ENCODE peak calls at places on chromosomes 2 and 18, in five cellular contexts. S is type B pancreatic cell, A is pancreas, F is endothelial cell, H is AG04450. E is an unnamed sample.

GRCh38 chr2:161651547-161651946 is 27.3 kb downstream of the SLC4A10 start:
- DNase-seq in H (no peak), A (no peak), F (no peak), S (no peak), E (no peak)

GRCh38 chr2:164960159-164960558 is 4.8 kb upstream of the SLC38A11 start:
- DNase-seq in F (no peak), H (no peak), S (no peak), A (no peak), E (no peak)

GRCh38 chr2:107364361-107364950 is 462.2 kb upstream of the RGPD4 start:
- DNase-seq in S (no peak), H (no peak), A (no peak), F (no peak), E (no peak)

GRCh38 chr18:31657823-31658669 is 26.3 kb downstream of the B4GALT6 start:
- DNase-seq in F (no peak), H (no peak), A (no peak), S (no peak), E (no peak)

GRCh38 chr2:238636269-238637073 is 209.7 kb downstream of the ASB1 start:
- DNase-seq in F (no peak), S (peak), H (peak), A (no peak), E (no peak)

GRCh38 chr2:230684222-230685164 is 28.1 kb upstream of the CAB39 start:
- DNase-seq in H (no peak), S (no peak), F (no peak), A (no peak), E (no peak)

GRCh38 chr18:72768681-72769229 is 99.0 kb downstream of the NETO1 start:
- DNase-seq in S (no peak), A (no peak), H (no peak), F (no peak), E (no peak)

GRCh38 chr2:161983896-161984295 is 90.1 kb downstream of the DPP4 start:
- DNase-seq in A (no peak), F (no peak), S (no peak), H (peak), E (no peak)

GRCh38 chr2:88016948-88017779 is 817 bp upstream of the RNU2-63P start:
- DNase-seq in A (peak), F (no peak), S (no peak), H (no peak), E (no peak)

GRCh38 chr2:107001964-107002696 is 116.2 kb upstream of the ST6GAL2 start:
- DNase-seq in F (no peak), S (no peak), A (no peak), H (peak), E (no peak)

GRCh38 chr2:223219872-223220621 is 168.1 kb downstream of the KCNE4 start:
- DNase-seq in A (no peak), S (no peak), F (no peak), H (no peak), E (no peak)

GRCh38 chr2:9276074-9276473 is 69.5 kb downstream of the ASAP2 start:
- DNase-seq in H (no peak), S (no peak), F (no peak), A (no peak), E (no peak)

GRCh38 chr18:25830787-25831186 is 259.6 kb downstream of the SS18 start:
- DNase-seq in S (no peak), H (peak), A (no peak), F (no peak), E (no peak)

GRCh38 chr2:107064750-107065149 is 178.8 kb upstream of the ST6GAL2 start:
- DNase-seq in H (no peak), F (no peak), A (no peak), S (no peak), E (no peak)

GRCh38 chr2:167345559-167345958 is 457.3 kb downstream of the XIRP2 start:
- DNase-seq in F (no peak), H (no peak), A (no peak), S (no peak), E (no peak)

GRCh38 chr2:167340322-167340721 is 452.0 kb downstream of the XIRP2 start:
- DNase-seq in F (no peak), S (no peak), A (no peak), H (no peak), E (no peak)

DNA sequence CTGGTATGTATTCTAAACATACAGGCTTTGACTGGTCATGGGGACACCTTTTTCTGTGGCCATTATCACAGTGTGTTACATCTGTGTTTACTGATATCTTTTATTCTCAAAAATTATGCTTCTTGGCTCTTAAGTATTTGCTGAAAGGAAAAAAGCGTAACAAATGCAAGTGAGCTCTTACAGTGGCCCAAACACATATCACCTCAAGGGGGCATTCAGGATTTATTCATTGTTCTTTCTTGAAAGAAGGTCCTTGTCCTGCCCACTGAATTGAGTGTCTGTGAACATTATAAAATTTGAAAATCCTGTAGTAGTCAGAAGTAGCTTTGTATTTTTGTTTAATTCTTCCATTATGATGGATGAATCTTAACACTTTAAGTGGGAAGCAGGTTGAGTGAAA is 454.5 kb downstream of the XIRP2 start:
- DNase-seq in F (no peak), A (no peak), S (no peak), H (no peak), E (no peak)
- TF ChIP-seq CTCF in F (peak), A (no peak), S (peak), H (peak), E (peak)

GRCh38 chr2:43370146-43370545 is 143.7 kb upstream of the ZFP36L2 start:
- DNase-seq in F (no peak), H (no peak), A (no peak), S (no peak), E (no peak)
- TF ChIP-seq CTCF in F (no peak), H (no peak), A (no peak), S (no peak), E (no peak)

DNA sequence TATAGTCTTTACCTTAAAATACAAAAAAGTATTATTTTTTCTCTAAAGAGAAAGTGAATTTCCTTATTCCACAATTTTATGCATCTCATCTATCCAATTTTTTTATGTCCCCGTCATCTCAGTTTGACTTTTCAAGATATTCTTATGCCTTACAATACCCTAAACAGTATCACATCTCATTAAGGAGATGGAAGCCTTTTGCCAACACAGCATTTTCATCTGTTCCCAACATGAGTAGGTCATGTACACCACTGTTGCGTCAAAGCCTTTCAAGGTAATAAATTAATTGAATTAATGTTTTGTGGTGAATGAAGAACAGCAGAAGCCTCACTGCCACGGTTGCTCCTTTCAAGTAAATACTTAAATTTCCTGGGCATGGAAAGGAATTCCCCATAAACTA is 299.4 kb downstream of the EPHA4 start:
- DNase-seq in A (no peak), H (no peak), F (no peak), S (no peak), E (no peak)
- TF ChIP-seq CTCF in A (no peak), H (no peak), F (no peak), S (no peak), E (no peak)

GRCh38 chr2:201966691-201967388 is 66.8 kb upstream of the FZD7 start:
- DNase-seq in A (no peak), H (no peak), S (no peak), F (no peak), E (no peak)

GRCh38 chr2:201964011-201964410 is 69.6 kb upstream of the FZD7 start:
- DNase-seq in S (no peak), H (no peak), A (no peak), F (no peak), E (no peak)

GRCh38 chr2:201964631-201965206 is 68.9 kb upstream of the FZD7 start:
- DNase-seq in S (no peak), H (no peak), F (no peak), A (no peak), E (no peak)

GRCh38 chr2:201968045-201968444 is 65.6 kb upstream of the FZD7 start:
- DNase-seq in A (no peak), F (no peak), H (no peak), S (no peak), E (no peak)

GRCh38 chr2:201965550-201965949 is 68.1 kb upstream of the FZD7 start:
- DNase-seq in F (no peak), S (no peak), H (no peak), A (no peak), E (no peak)
- TF ChIP-seq CTCF in F (no peak), S (peak), H (no peak), A (no peak), E (peak)

GRCh38 chr18:44723973-44724778 is 43.5 kb downstream of the SETBP1 start:
- DNase-seq in F (no peak), H (no peak), S (no peak), A (no peak), E (no peak)

GRCh38 chr18:44725300-44726096 is 44.8 kb downstream of the SETBP1 start:
- DNase-seq in F (no peak), S (no peak), A (peak), H (no peak), E (no peak)

GRCh38 chr18:44723366-44723765 is 42.7 kb downstream of the SETBP1 start:
- DNase-seq in F (no peak), A (no peak), H (no peak), S (no peak), E (no peak)

GRCh38 chr18:44729631-44730101 is 49.0 kb downstream of the SETBP1 start:
- DNase-seq in A (no peak), F (no peak), S (no peak), H (peak), E (no peak)

GRCh38 chr18:44727291-44727690 is 46.6 kb downstream of the SETBP1 start:
- DNase-seq in A (no peak), F (no peak), S (no peak), H (no peak), E (no peak)
- TF ChIP-seq CTCF in A (no peak), F (no peak), S (no peak), H (no peak), E (no peak)

E was measured in neural crest cell.